ENCODE peak calls at places on chromosomes 16 and 17, in five cellular contexts. K is CD8-positive, alpha-beta T cell; V is prostate gland; F is CD4-positive, alpha-beta T cell; Q is stomach. I is an unnamed sample.

GRCh38 chr17:58757162-58757613 is 1.5 kb downstream of the PPM1E start:
- DNase-seq in K (no peak), V (no peak), F (no peak), Q (no peak), I (no peak)

GRCh38 chr17:59561042-59561441 is 4.4 kb upstream of the DHX40 start:
- DNase-seq in K (no peak), V (no peak), F (no peak), Q (no peak), I (no peak)

GRCh38 chr16:31483081-31483480 is at the start of gene SLC5A2:
- DNase-seq in K (no peak), V (no peak), F (no peak), Q (no peak), I (no peak)

GRCh38 chr17:49546546-49547535 is 28.8 kb upstream of the NXPH3 start:
- DNase-seq in K (no peak), V (no peak), F (no peak), Q (no peak), I (no peak)

GRCh38 chr17:56978441-56979090 is 635 bp downstream of the SCPEP1 start:
- DNase-seq in K (no peak), V (no peak), F (no peak), Q (no peak), I (no peak)

GRCh38 chr16:56601325-56601724 is 7.1 kb upstream of the MT2A start:
- DNase-seq in K (no peak), V (no peak), F (no peak), Q (no peak), I (no peak)

GRCh38 chr16:72848759-72849664 is 198.9 kb downstream of the ZFHX3 start:
- DNase-seq in K (no peak), V (peak), F (no peak), Q (peak), I (peak)

GRCh38 chr17:65013613-65014391 is 42.7 kb downstream of the GNA13 start:
- DNase-seq in K (peak), V (no peak), F (no peak), Q (no peak), I (no peak)

GRCh38 chr16:55671974-55672280 is 16.1 kb downstream of the SLC6A2 start:
- DNase-seq in K (no peak), V (no peak), F (no peak), Q (no peak), I (no peak)

GRCh38 chr17:52297230-52298010 is 138.9 kb upstream of the CA10 start:
- DNase-seq in K (no peak), V (no peak), F (no peak), Q (no peak), I (no peak)

GRCh38 chr17:19730829-19731228 is 14.4 kb upstream of the SLC47A2 start:
- DNase-seq in K (no peak), V (no peak), F (no peak), Q (no peak), I (no peak)

GRCh38 chr17:16304832-16305231 is 48.4 kb downstream of the CENPV start:
- DNase-seq in K (peak), V (no peak), F (no peak), Q (no peak), I (peak)

GRCh38 chr17:1649844-1650409 is at the start of gene RILP:
- DNase-seq in K (no peak), V (peak), F (no peak), Q (peak), I (peak)

GRCh38 chr16:11967195-11967911 is 2.3 kb downstream of the TNFRSF17 start:
- DNase-seq in K (no peak), V (no peak), F (no peak), Q (no peak), I (no peak)

GRCh38 chr17:76251478-76252039 is 11.3 kb upstream of the RNF157 start:
- DNase-seq in K (no peak), V (no peak), F (no peak), Q (no peak), I (no peak)

GRCh38 chr17:42458497-42459255 is at the start of gene ATP6V0A1:
- DNase-seq in K (peak), V (peak), F (peak), Q (peak), I (peak)

GRCh38 chr16:660459-661183 is 7.3 kb upstream of the RHOT2 start:
- DNase-seq in K (peak), V (peak), F (peak), Q (peak), I (peak)

GRCh38 chr16:11629071-11630030 is 38.9 kb upstream of the SNN start:
- DNase-seq in K (no peak), V (no peak), F (no peak), Q (no peak), I (no peak)

GRCh38 chr16:52546291-52546941 is 527 bp downstream of the TOX3 start:
- DNase-seq in K (no peak), V (no peak), F (no peak), Q (no peak), I (no peak)

GRCh38 chr16:52547001-52547833 is at the start of gene TOX3:
- DNase-seq in K (no peak), V (no peak), F (no peak), Q (peak), I (peak)

GRCh38 chr16:52547834-52548215 is 882 bp upstream of the TOX3 start:
- DNase-seq in K (no peak), V (no peak), F (no peak), Q (no peak), I (no peak)

GRCh38 chr16:52548261-52549010 is 1.5 kb upstream of the TOX3 start:
- DNase-seq in K (no peak), V (no peak), F (no peak), Q (no peak), I (no peak)

GRCh38 chr16:52549011-52549692 is 2.2 kb upstream of the TOX3 start:
- DNase-seq in K (no peak), V (no peak), F (no peak), Q (no peak), I (no peak)
- TF ChIP-seq CTCF in K (no peak), V (no peak), F (no peak), Q (peak), I (peak)

GRCh38 chr16:23185661-23186060 is 3.1 kb downstream of the SCNN1G start:
- DNase-seq in K (no peak), V (no peak), F (no peak), Q (peak), I (no peak)

GRCh38 chr16:23181506-23181905 is 1.0 kb upstream of the SCNN1G start:
- DNase-seq in K (no peak), V (no peak), F (no peak), Q (no peak), I (no peak)

GRCh38 chr16:23182206-23182674 is 305 bp upstream of the SCNN1G start:
- DNase-seq in K (peak), V (peak), F (peak), Q (peak), I (peak)

GRCh38 chr16:23183486-23183862 is 929 bp downstream of the SCNN1G start:
- DNase-seq in K (no peak), V (no peak), F (no peak), Q (no peak), I (no peak)

DNA sequence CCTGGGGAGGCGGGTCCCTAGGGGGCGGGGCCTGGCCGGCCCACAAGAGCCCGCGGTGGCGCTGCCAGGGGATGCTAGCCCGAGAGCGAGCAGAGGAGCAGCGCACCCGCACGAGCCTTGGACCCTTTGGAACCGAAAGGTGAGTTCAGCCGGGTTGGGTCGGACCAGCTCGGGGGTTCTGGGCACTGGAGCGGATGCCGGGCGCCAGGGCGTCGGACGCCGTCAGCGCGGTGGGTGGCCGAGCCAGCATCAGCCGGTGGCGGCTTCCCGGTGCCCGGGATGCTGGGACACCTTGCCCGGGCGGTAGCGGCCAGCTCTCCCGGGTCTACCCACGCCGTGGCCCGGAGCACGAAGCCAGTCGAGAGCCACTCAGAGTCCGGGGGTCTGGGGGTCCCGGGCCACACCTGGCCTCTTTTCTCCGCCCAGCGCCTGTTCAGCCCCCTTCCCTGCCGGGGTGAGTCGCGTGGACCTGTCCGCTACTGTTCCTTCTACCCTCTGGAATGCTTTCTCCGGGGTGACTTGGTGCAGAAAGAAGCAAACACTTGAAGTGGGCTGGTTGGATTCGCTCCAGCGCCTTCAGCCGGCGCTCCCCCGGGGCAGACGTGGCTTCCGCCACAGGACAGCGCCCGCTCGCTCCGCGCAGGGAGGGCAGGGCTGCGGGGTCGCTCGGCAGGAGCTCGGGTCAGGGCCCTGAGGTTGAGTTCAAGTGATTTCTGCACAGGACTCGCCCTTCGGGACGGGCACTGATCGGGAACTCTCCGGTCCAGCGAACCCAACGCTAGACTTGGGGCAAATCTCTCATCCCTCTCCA is at the start of gene SCNN1G:
- DNase-seq in K (no peak), V (no peak), F (no peak), Q (peak), I (peak)
- TF ChIP-seq CTCF in K (peak), V (peak), F (peak), Q (no peak), I (peak)

GRCh38 chr17:81551458-81552243 is 502 bp downstream of the FAAP100 start:
- DNase-seq in K (no peak), V (no peak), F (no peak), Q (no peak), I (peak)

GRCh38 chr17:81552244-81553017 is at the start of gene FAAP100:
- DNase-seq in K (peak), V (peak), F (peak), Q (peak), I (peak)

GRCh38 chr17:81550830-81551457 is 1.2 kb downstream of the FAAP100 start:
- DNase-seq in K (no peak), V (no peak), F (no peak), Q (no peak), I (no peak)

GRCh38 chr17:81553616-81554181 is 1.5 kb upstream of the FAAP100 start:
- DNase-seq in K (no peak), V (no peak), F (no peak), Q (no peak), I (peak)

DNA sequence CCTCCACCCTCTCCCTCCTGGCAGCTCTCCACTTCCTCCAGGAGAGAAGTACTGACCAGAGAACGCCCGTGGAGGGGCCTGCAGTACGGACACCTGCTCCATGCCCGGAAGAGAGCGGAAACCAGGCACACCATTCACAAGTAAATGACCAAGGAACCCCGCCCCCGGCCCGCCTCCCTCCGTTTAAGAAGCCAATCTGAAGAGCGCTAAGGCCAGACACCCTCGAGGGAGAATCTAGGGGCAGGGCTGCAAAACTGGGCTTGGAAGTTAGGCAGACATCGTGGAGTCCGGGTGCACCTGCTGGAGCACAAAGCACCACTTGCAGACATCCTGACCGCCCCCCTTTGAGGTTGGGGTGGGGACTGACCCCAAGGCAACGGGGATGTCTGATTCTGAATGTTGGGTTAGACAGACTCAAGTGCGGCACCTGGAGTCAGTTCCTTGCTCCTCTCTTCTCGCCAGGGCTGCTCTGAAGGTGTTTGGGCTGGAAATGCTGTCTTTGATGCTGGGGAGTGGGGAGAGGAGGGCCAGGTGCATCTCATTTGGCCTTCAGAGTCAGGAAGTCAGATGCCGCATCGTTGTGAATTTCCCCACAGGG is 964 bp upstream of the FAAP100 start:
- DNase-seq in K (peak), V (peak), F (peak), Q (peak), I (peak)
- TF ChIP-seq CTCF in K (no peak), V (no peak), F (peak), Q (no peak), I (no peak)

GRCh38 chr16:13435873-13436474 is 484.0 kb upstream of the ERCC4 start:
- DNase-seq in K (no peak), V (no peak), F (no peak), Q (no peak), I (no peak)
- TF ChIP-seq CTCF in K (no peak), V (no peak), F (no peak), Q (no peak), I (no peak)

DNA sequence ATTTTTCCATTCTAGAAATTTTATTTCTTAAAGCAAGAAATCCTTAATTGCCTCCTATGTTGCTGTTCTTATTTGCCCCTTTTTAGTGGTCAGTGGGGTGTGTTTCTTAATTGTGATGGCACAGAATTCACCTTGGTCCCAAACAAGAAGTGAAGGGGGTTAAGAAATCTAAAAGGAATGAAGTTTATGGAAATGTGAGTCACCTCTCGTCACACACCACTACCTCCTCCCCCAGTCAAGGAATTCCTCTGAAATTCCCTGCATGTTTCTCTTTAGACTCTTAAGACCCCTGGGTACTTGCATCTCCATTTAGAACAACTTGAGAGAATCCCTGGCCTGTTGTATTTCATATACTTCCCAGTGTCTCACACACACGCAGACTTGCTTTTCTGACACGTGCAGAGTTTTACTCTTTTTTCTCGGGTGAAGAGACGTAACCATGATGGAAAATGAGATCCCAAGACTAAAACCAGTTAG is 247.4 kb downstream of the PRKCA start:
- DNase-seq in K (no peak), V (no peak), F (no peak), Q (no peak), I (no peak)
- TF ChIP-seq CTCF in K (no peak), V (no peak), F (no peak), Q (no peak), I (no peak)

GRCh38 chr16:88939814-88940195 is 37.2 kb downstream of the CBFA2T3 start:
- DNase-seq in K (peak), V (no peak), F (no peak), Q (no peak), I (no peak)
- TF ChIP-seq CTCF in K (no peak), V (no peak), F (no peak), Q (no peak), I (no peak)

GRCh38 chr17:54968259-54968953 is at the start of the genes COX11 and STXBP4:
- DNase-seq in K (peak), V (peak), F (peak), Q (peak), I (peak)
- TF ChIP-seq CTCF in K (no peak), V (peak), F (no peak), Q (no peak), I (no peak)

DNA sequence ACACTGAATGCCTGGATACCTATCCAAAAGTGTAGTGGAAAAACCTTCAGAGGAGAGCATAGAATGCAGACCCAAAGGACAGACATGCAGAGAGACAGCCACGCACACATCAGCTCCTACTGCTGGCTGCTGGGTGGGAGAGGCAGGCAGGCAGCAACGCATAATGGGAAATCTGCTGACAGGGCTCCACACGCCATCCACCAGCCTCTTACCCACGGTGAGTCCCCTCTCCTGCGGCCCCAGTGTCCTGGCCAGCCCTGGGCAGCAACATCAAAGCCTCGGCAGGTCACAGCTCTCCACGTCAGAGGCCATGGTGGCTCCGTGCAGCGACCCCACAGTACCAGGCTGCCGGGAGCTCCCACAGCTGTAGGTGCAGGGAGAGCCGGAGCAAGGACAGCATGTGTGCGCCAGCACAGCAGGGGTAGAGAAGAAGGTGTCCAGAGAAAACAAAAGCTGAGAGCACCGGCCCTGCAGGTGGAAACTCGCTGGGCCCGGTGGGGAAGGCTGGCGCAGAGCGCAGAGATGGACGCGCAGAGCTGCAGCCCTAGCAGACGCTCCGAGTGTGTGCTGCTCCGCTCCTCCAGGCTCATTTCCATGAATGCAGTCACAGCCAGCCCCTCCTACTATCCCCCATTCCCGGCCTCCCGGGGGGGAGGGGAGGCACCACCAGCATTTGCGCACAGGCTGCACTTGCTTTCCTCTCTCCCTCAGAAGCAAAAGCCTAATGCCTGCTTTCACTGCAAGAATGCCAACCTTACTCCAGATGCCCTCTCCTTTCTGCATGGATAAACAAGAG is 58.9 kb downstream of the CYTH1 start:
- DNase-seq in K (no peak), V (no peak), F (no peak), Q (no peak), I (peak)
- TF ChIP-seq CTCF in K (no peak), V (no peak), F (no peak), Q (no peak), I (no peak)

I was measured in nephron progenitor cell.